ENCODE peak calls at places on chromosome 3, in eight cellular contexts. One of them, this sample, is unnamed.

GRCh38 chr3:133574260-133574881 is 885 bp downstream of the CDV3 start:
- DNase-seq in tibial nerve: peak; percentile 39
- DNase-seq in stomach: peak; percentile 76
- DNase-seq in A549: peak; percentile 39
- DNase-seq in H1: no peak
- DNase-seq in ovary: peak; percentile 78
- DNase-seq in transverse colon: peak; percentile 80
- DNase-seq in GM12878: peak; percentile 58
- DNase-seq in this sample: peak; percentile 95

GRCh38 chr3:123757281-123757940 is 126.7 kb downstream of the MYLK start:
- DNase-seq in A549: no peak
- DNase-seq in H1: no peak
- DNase-seq in stomach: no peak
- DNase-seq in tibial nerve: peak; percentile 34
- DNase-seq in transverse colon: peak; percentile 37
- DNase-seq in GM12878: peak; percentile 13
- DNase-seq in ovary: no peak
- DNase-seq in this sample: no peak

GRCh38 chr3:66493464-66494099 is 7.2 kb downstream of the LRIG1 start:
- DNase-seq in stomach: no peak
- DNase-seq in transverse colon: peak; percentile 59
- DNase-seq in tibial nerve: no peak
- DNase-seq in ovary: no peak
- DNase-seq in H1: no peak
- DNase-seq in GM12878: no peak
- DNase-seq in A549: no peak
- DNase-seq in this sample: no peak

GRCh38 chr3:42037318-42037945 is 53.7 kb upstream of the TRAK1 start:
- DNase-seq in GM12878: no peak
- DNase-seq in transverse colon: no peak
- DNase-seq in tibial nerve: no peak
- DNase-seq in H1: no peak
- DNase-seq in A549: no peak
- DNase-seq in stomach: no peak
- DNase-seq in ovary: no peak
- DNase-seq in this sample: no peak

GRCh38 chr3:194382892-194383223 is 13.3 kb upstream of the LRRC15 start:
- DNase-seq in ovary: no peak
- DNase-seq in transverse colon: no peak
- DNase-seq in stomach: no peak
- DNase-seq in tibial nerve: no peak
- DNase-seq in GM12878: no peak
- DNase-seq in A549: no peak
- DNase-seq in H1: no peak
- DNase-seq in this sample: no peak

GRCh38 chr3:113249111-113249510 is 37.8 kb downstream of the BOC start:
- DNase-seq in GM12878: no peak
- DNase-seq in ovary: no peak
- DNase-seq in transverse colon: no peak
- DNase-seq in A549: peak; percentile 8
- DNase-seq in H1: no peak
- DNase-seq in stomach: no peak
- DNase-seq in tibial nerve: no peak
- DNase-seq in this sample: no peak

GRCh38 chr3:514206-514605 is 317.6 kb downstream of the CHL1 start:
- DNase-seq in GM12878: no peak
- DNase-seq in ovary: no peak
- DNase-seq in H1: no peak
- DNase-seq in A549: no peak
- DNase-seq in tibial nerve: no peak
- DNase-seq in stomach: no peak
- DNase-seq in transverse colon: no peak
- DNase-seq in this sample: no peak

GRCh38 chr3:153247331-153248311 is 85.6 kb downstream of the RAP2B start:
- DNase-seq in transverse colon: no peak
- DNase-seq in ovary: no peak
- DNase-seq in H1: no peak
- DNase-seq in GM12878: no peak
- DNase-seq in tibial nerve: peak; percentile 48
- DNase-seq in stomach: no peak
- DNase-seq in A549: no peak
- DNase-seq in this sample: no peak

GRCh38 chr3:7953449-7954015 is 548.1 kb upstream of the LMCD1 start:
- DNase-seq in ovary: no peak
- DNase-seq in H1: no peak
- DNase-seq in stomach: no peak
- DNase-seq in tibial nerve: no peak
- DNase-seq in transverse colon: no peak
- DNase-seq in A549: no peak
- DNase-seq in GM12878: no peak
- DNase-seq in this sample: no peak

GRCh38 chr3:118544458-118544857 is 490.2 kb downstream of the IGSF11 start:
- DNase-seq in A549: peak; percentile 16
- DNase-seq in transverse colon: peak; percentile 59
- DNase-seq in GM12878: no peak
- DNase-seq in tibial nerve: no peak
- DNase-seq in ovary: no peak
- DNase-seq in H1: no peak
- DNase-seq in stomach: no peak
- DNase-seq in this sample: no peak

GRCh38 chr3:7166460-7166859 is 305.5 kb downstream of the GRM7 start:
- DNase-seq in stomach: no peak
- DNase-seq in ovary: no peak
- DNase-seq in A549: no peak
- DNase-seq in transverse colon: no peak
- DNase-seq in tibial nerve: no peak
- DNase-seq in GM12878: no peak
- DNase-seq in H1: no peak
- DNase-seq in this sample: no peak

GRCh38 chr3:24222165-24222805 is 272.4 kb downstream of the THRB start:
- DNase-seq in A549: no peak
- DNase-seq in ovary: no peak
- DNase-seq in stomach: no peak
- DNase-seq in H1: no peak
- DNase-seq in transverse colon: no peak
- DNase-seq in GM12878: no peak
- DNase-seq in tibial nerve: no peak
- DNase-seq in this sample: no peak

GRCh38 chr3:8622873-8623725 is 21.5 kb downstream of the SSUH2 start:
- DNase-seq in A549: peak; percentile 66
- DNase-seq in stomach: peak; percentile 73
- DNase-seq in GM12878: no peak
- DNase-seq in ovary: peak; percentile 73
- DNase-seq in transverse colon: peak; percentile 57
- DNase-seq in tibial nerve: peak; percentile 67
- DNase-seq in H1: peak; percentile 61
- DNase-seq in this sample: peak; percentile 59

GRCh38 chr3:187678869-187679268 is 8.7 kb upstream of the SST start:
- DNase-seq in ovary: no peak
- DNase-seq in transverse colon: peak; percentile 13
- DNase-seq in GM12878: no peak
- DNase-seq in stomach: peak; percentile 37
- DNase-seq in H1: no peak
- DNase-seq in tibial nerve: peak; percentile 64
- DNase-seq in A549: peak; percentile 47
- DNase-seq in this sample: no peak

GRCh38 chr3:10279384-10280176 is 13.2 kb downstream of the GHRL start:
- DNase-seq in GM12878: no peak
- DNase-seq in H1: no peak
- DNase-seq in ovary: no peak
- DNase-seq in tibial nerve: no peak
- DNase-seq in stomach: no peak
- DNase-seq in transverse colon: no peak
- DNase-seq in A549: no peak
- DNase-seq in this sample: no peak

GRCh38 chr3:159787191-159787590 is 201.4 kb upstream of the IL12A start:
- DNase-seq in ovary: no peak
- DNase-seq in A549: peak; percentile 90
- DNase-seq in tibial nerve: no peak
- DNase-seq in stomach: no peak
- DNase-seq in transverse colon: peak; percentile 64
- DNase-seq in H1: no peak
- DNase-seq in GM12878: no peak
- DNase-seq in this sample: no peak

GRCh38 chr3:64728994-64729393 is 41.2 kb upstream of the ADAMTS9 start:
- DNase-seq in stomach: no peak
- DNase-seq in ovary: no peak
- DNase-seq in transverse colon: no peak
- DNase-seq in tibial nerve: no peak
- DNase-seq in GM12878: no peak
- DNase-seq in H1: no peak
- DNase-seq in A549: no peak
- DNase-seq in this sample: no peak

GRCh38 chr3:169591983-169592644 is 71.4 kb downstream of the MECOM start:
- DNase-seq in tibial nerve: no peak
- DNase-seq in stomach: no peak
- DNase-seq in GM12878: no peak
- DNase-seq in ovary: no peak
- DNase-seq in H1: no peak
- DNase-seq in transverse colon: no peak
- DNase-seq in A549: no peak
- DNase-seq in this sample: no peak

GRCh38 chr3:34856577-34856976 is 782.7 kb upstream of the ARPP21 start:
- DNase-seq in A549: no peak
- DNase-seq in H1: no peak
- DNase-seq in stomach: no peak
- DNase-seq in transverse colon: no peak
- DNase-seq in ovary: no peak
- DNase-seq in tibial nerve: no peak
- DNase-seq in GM12878: no peak
- DNase-seq in this sample: no peak

GRCh38 chr3:43076857-43077256 is 29.0 kb downstream of the POMGNT2 start:
- DNase-seq in A549: no peak
- DNase-seq in stomach: no peak
- DNase-seq in H1: no peak
- DNase-seq in ovary: no peak
- DNase-seq in GM12878: no peak
- DNase-seq in transverse colon: no peak
- DNase-seq in tibial nerve: no peak
- DNase-seq in this sample: no peak

GRCh38 chr3:38131621-38132369 is 5.1 kb downstream of the ACAA1 start:
- DNase-seq in tibial nerve: no peak
- DNase-seq in GM12878: no peak
- DNase-seq in stomach: peak; percentile 25
- DNase-seq in transverse colon: peak; percentile 31
- DNase-seq in H1: no peak
- DNase-seq in ovary: peak; percentile 25
- DNase-seq in A549: peak; percentile 53
- DNase-seq in this sample: no peak

GRCh38 chr3:191499307-191500125 is 38.6 kb downstream of the PYDC2 start:
- DNase-seq in A549: no peak
- DNase-seq in ovary: peak; percentile 22
- DNase-seq in transverse colon: peak; percentile 8
- DNase-seq in tibial nerve: no peak
- DNase-seq in stomach: peak; percentile 36
- DNase-seq in H1: no peak
- DNase-seq in GM12878: no peak
- DNase-seq in this sample: no peak

GRCh38 chr3:43148033-43148432 is 42.2 kb upstream of the POMGNT2 start:
- DNase-seq in ovary: no peak
- DNase-seq in stomach: no peak
- DNase-seq in GM12878: no peak
- DNase-seq in H1: no peak
- DNase-seq in A549: no peak
- DNase-seq in transverse colon: no peak
- DNase-seq in tibial nerve: no peak
- DNase-seq in this sample: no peak

GRCh38 chr3:172140499-172141391 is 101.4 kb downstream of the FNDC3B start:
- DNase-seq in GM12878: no peak
- DNase-seq in ovary: no peak
- DNase-seq in A549: peak; percentile 94
- DNase-seq in H1: no peak
- DNase-seq in tibial nerve: peak; percentile 44
- DNase-seq in transverse colon: peak; percentile 65
- DNase-seq in stomach: no peak
- DNase-seq in this sample: peak; percentile 74

GRCh38 chr3:176120507-176120906 is 1076.8 kb downstream of the TBL1XR1 start:
- DNase-seq in GM12878: no peak
- DNase-seq in tibial nerve: no peak
- DNase-seq in ovary: no peak
- DNase-seq in H1: no peak
- DNase-seq in stomach: no peak
- DNase-seq in A549: no peak
- DNase-seq in transverse colon: no peak
- DNase-seq in this sample: no peak
- TF ChIP-seq EP300 in GM12878: no peak
- TF ChIP-seq EP300 in tibial nerve: no peak
- TF ChIP-seq EP300 in ovary: no peak
- TF ChIP-seq EP300 in H1: no peak
- TF ChIP-seq EP300 in stomach: no peak
- TF ChIP-seq EP300 in A549: no peak
- TF ChIP-seq EP300 in transverse colon: no peak
- TF ChIP-seq EP300 in this sample: no peak

DNA sequence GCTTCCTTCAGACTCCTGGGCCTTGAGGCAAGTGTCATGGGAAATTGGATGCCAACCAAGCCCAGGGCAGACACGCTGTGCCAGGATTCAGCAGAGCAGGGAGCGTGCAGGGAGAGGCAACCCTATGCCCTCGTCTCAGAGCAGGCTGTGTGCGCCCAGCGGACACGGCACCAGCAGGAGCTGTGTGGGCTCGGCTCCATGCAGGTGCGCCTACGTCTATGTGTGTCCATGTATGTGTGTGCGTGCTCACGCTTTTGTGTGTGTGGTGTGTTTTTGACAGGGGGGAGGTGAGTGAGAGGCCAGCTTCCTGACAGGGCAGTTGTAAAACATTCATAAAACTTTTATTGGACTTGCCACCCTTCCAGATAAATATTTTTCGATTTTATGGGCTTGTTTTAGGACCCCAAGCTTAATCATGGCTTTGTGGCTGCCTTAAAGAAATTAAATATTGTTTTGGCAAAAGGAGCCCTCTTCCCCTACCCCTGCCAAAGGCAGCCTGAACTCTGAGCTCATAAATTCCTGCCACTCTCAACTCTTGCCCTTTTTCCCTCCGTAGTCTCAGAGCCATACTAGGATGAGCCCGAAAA is 84.4 kb downstream of the DNAJB8 start:
- DNase-seq in tibial nerve: no peak
- DNase-seq in H1: no peak
- DNase-seq in transverse colon: peak; percentile 74
- DNase-seq in GM12878: no peak
- DNase-seq in A549: no peak
- DNase-seq in stomach: peak; percentile 77
- DNase-seq in ovary: no peak
- DNase-seq in this sample: no peak
- TF ChIP-seq EP300 in tibial nerve: no peak
- TF ChIP-seq EP300 in H1: no peak
- TF ChIP-seq EP300 in transverse colon: no peak
- TF ChIP-seq EP300 in GM12878: no peak
- TF ChIP-seq EP300 in A549: no peak
- TF ChIP-seq EP300 in stomach: no peak
- TF ChIP-seq EP300 in ovary: no peak
- TF ChIP-seq EP300 in this sample: no peak

GRCh38 chr3:112117826-112118571 is 15.0 kb downstream of the GCSAM start:
- DNase-seq in A549: no peak
- DNase-seq in transverse colon: peak; percentile 24
- DNase-seq in H1: no peak
- DNase-seq in GM12878: no peak
- DNase-seq in ovary: no peak
- DNase-seq in stomach: no peak
- DNase-seq in tibial nerve: no peak
- DNase-seq in this sample: peak; percentile 27
- TF ChIP-seq EP300 in A549: no peak
- TF ChIP-seq EP300 in transverse colon: no peak
- TF ChIP-seq EP300 in H1: no peak
- TF ChIP-seq EP300 in GM12878: no peak
- TF ChIP-seq EP300 in ovary: no peak
- TF ChIP-seq EP300 in stomach: no peak
- TF ChIP-seq EP300 in tibial nerve: no peak
- TF ChIP-seq EP300 in this sample: no peak

GRCh38 chr3:16741890-16742289 is 136.7 kb upstream of the DAZL start:
- DNase-seq in stomach: no peak
- DNase-seq in H1: no peak
- DNase-seq in tibial nerve: no peak
- DNase-seq in A549: no peak
- DNase-seq in GM12878: no peak
- DNase-seq in transverse colon: no peak
- DNase-seq in ovary: no peak
- DNase-seq in this sample: no peak
- TF ChIP-seq EP300 in stomach: no peak
- TF ChIP-seq EP300 in H1: no peak
- TF ChIP-seq EP300 in tibial nerve: no peak
- TF ChIP-seq EP300 in A549: no peak
- TF ChIP-seq EP300 in GM12878: no peak
- TF ChIP-seq EP300 in transverse colon: no peak
- TF ChIP-seq EP300 in ovary: no peak
- TF ChIP-seq EP300 in this sample: no peak